ENCODE peak calls at places on chromosomes 7 and 10, in nine cellular contexts. X is AG09319, N is NCI-H2171, K is heart right ventricle, O is A549, R is iPS DF 19.7, C is prostate gland, S is left lobe of liver, P is A172. I is an unnamed sample.
A peak's percentile ranks its signal among the peaks of the same experiment; 100 is the strongest.

GRCh38 chr10:117860823-117861222 is 185.9 kb downstream of the RAB11FIP2 start:
- DNase-seq in R (no peak), K (no peak), C (no peak), S (no peak), P (no peak), N (no peak), X (no peak), O (peak; percentile 35), I (no peak)

GRCh38 chr7:140656548-140657515 is 15.9 kb upstream of the ADCK2 start:
- DNase-seq in P (no peak), S (peak; percentile 70), C (peak; percentile 91), O (no peak), R (no peak), N (no peak), X (no peak), K (no peak), I (no peak)

GRCh38 chr7:2260820-2261219 is 18.8 kb downstream of the NUDT1 start:
- DNase-seq in X (no peak), K (no peak), N (peak; percentile 72), S (no peak), R (no peak), C (no peak), P (peak; percentile 89), O (peak; percentile 88), I (peak; percentile 67)

GRCh38 chr10:119291223-119291900 is 84.0 kb downstream of the GRK5 start:
- DNase-seq in P (no peak), N (no peak), S (no peak), K (no peak), X (no peak), O (no peak), R (no peak), C (no peak), I (no peak)

GRCh38 chr7:55491346-55491745 is 81.0 kb downstream of the VOPP1 start:
- DNase-seq in C (no peak), N (no peak), P (no peak), S (no peak), R (no peak), O (no peak), K (no peak), X (no peak), I (no peak)

GRCh38 chr10:70685461-70685911 is 13.2 kb downstream of the ADAMTS14 start:
- DNase-seq in P (no peak), O (no peak), N (no peak), C (no peak), X (no peak), S (no peak), K (no peak), R (no peak), I (no peak)

GRCh38 chr10:11636761-11637166 is 25.3 kb upstream of the USP6NL start:
- DNase-seq in P (no peak), S (no peak), N (no peak), C (no peak), K (no peak), O (no peak), R (no peak), X (no peak), I (no peak)

GRCh38 chr10:58028597-58029366 is 238.9 kb downstream of the IPMK start:
- DNase-seq in N (no peak), R (no peak), K (no peak), P (peak; percentile 90), O (no peak), X (peak; percentile 49), S (no peak), C (no peak), I (peak; percentile 15)

GRCh38 chr7:79555571-79555970 is 102.1 kb upstream of the MAGI2 start:
- DNase-seq in C (no peak), R (no peak), S (no peak), N (no peak), P (no peak), K (no peak), X (no peak), O (no peak), I (no peak)

I was measured in 8988T.